ENCODE peak calls at places on chromosomes 12 and 14, in five cellular contexts. T is NCI-H2029 treated with DMSO at 0.1 percent for 48 hours, B is GM13977, Z is GM03348, Q is iris pigment epithelial cell. X is an unnamed sample.

GRCh38 chr12:119700078-119700477 is 32.1 kb downstream of the PRKAB1 start:
- DNase-seq in T (no peak), B (no peak), Z (peak; percentile 42), Q (no peak), X (no peak)

GRCh38 chr14:61477845-61478438 is 156.6 kb downstream of the PRKCH start:
- DNase-seq in T (peak; percentile 91), B (no peak), Z (no peak), Q (peak; percentile 77), X (no peak)

GRCh38 chr12:43836455-43836989 is 641 bp downstream of the TMEM117 start:
- DNase-seq in T (peak; percentile 3), B (no peak), Z (peak; percentile 27), Q (peak; percentile 33), X (no peak)

GRCh38 chr12:46942579-46942978 is 116.8 kb upstream of the SLC38A4 start:
- DNase-seq in T (no peak), B (no peak), Z (peak; percentile 58), Q (peak; percentile 46), X (no peak)

GRCh38 chr12:123289911-123290310 is 18.3 kb upstream of the CDK2AP1 start:
- DNase-seq in T (no peak), B (no peak), Z (no peak), Q (no peak), X (no peak)

GRCh38 chr14:81066672-81067071 is 111.3 kb downstream of the TSHR start:
- DNase-seq in T (no peak), B (no peak), Z (no peak), Q (no peak), X (no peak)

GRCh38 chr12:49288412-49288853 is 6.5 kb upstream of the PRPH start:
- DNase-seq in T (no peak), B (peak; percentile 87), Z (peak; percentile 82), Q (peak; percentile 44), X (peak; percentile 73)

GRCh38 chr14:77302926-77303325 is 17.8 kb downstream of the POMT2 start:
- DNase-seq in T (no peak), B (peak; percentile 35), Z (peak; percentile 36), Q (peak; percentile 79), X (no peak)

GRCh38 chr12:81759215-81759991 is at the start of gene PPFIA2:
- DNase-seq in T (no peak), B (no peak), Z (peak; percentile 24), Q (peak; percentile 20), X (no peak)

GRCh38 chr12:1859643-1860042 is 39.3 kb downstream of the LRTM2 start:
- DNase-seq in T (no peak), B (no peak), Z (no peak), Q (peak; percentile 62), X (no peak)

GRCh38 chr12:92624236-92624635 is 78.6 kb upstream of the PLEKHG7 start:
- DNase-seq in T (no peak), B (no peak), Z (peak; percentile 36), Q (peak; percentile 88), X (no peak)

GRCh38 chr12:27293463-27293862 is 39.2 kb upstream of the BMAL2 start:
- DNase-seq in T (no peak), B (no peak), Z (no peak), Q (peak; percentile 68), X (no peak)

GRCh38 chr12:26109343-26109841 is 15.4 kb downstream of the BHLHE41 start:
- DNase-seq in T (no peak), B (no peak), Z (no peak), Q (peak; percentile 77), X (no peak)

GRCh38 chr12:46367351-46368029 is 5.1 kb downstream of the SLC38A2 start:
- DNase-seq in T (no peak), B (no peak), Z (no peak), Q (no peak), X (no peak)

GRCh38 chr12:9784326-9784725 is 23.6 kb upstream of the CD69 start:
- DNase-seq in T (no peak), B (no peak), Z (no peak), Q (no peak), X (no peak)

GRCh38 chr12:124805876-124806668 is 57.6 kb downstream of the SCARB1 start:
- DNase-seq in T (no peak), B (no peak), Z (no peak), Q (no peak), X (no peak)

GRCh38 chr12:117433878-117434277 is 72.5 kb upstream of the NOS1 start:
- DNase-seq in T (no peak), B (no peak), Z (no peak), Q (no peak), X (no peak)

GRCh38 chr12:12908252-12908651 is 16.9 kb downstream of the GPRC5A start:
- DNase-seq in T (no peak), B (no peak), Z (no peak), Q (no peak), X (no peak)

GRCh38 chr14:100535287-100536131 is 51.7 kb downstream of the BEGAIN start:
- DNase-seq in T (no peak), B (peak; percentile 8), Z (no peak), Q (no peak), X (peak; percentile 4)

GRCh38 chr14:61474671-61475070 is 153.3 kb downstream of the PRKCH start:
- DNase-seq in T (no peak), B (no peak), Z (no peak), Q (peak; percentile 47), X (no peak)

GRCh38 chr14:76386922-76387782 is 11.2 kb downstream of the ESRRB start:
- DNase-seq in T (peak; percentile 6), B (peak; percentile 87), Z (peak; percentile 91), Q (peak; percentile 56), X (peak; percentile 89)

GRCh38 chr14:46018846-46019420 is 632.6 kb downstream of the RPL10L start:
- DNase-seq in T (no peak), B (no peak), Z (no peak), Q (no peak), X (no peak)

GRCh38 chr14:95463173-95463901 is 53.1 kb downstream of the SYNE3 start:
- DNase-seq in T (peak; percentile 67), B (no peak), Z (no peak), Q (no peak), X (no peak)

GRCh38 chr12:86600664-86601231 is 344.6 kb upstream of the MGAT4C start:
- DNase-seq in T (no peak), B (no peak), Z (no peak), Q (no peak), X (no peak)

GRCh38 chr12:112241176-112241575 is 115.8 kb downstream of the TRAFD1 start:
- DNase-seq in T (no peak), B (no peak), Z (no peak), Q (no peak), X (no peak)

GRCh38 chr14:58367296-58367695 is 28.4 kb upstream of the TOMM20L start:
- DNase-seq in T (no peak), B (no peak), Z (no peak), Q (peak; percentile 6), X (no peak)

GRCh38 chr14:68589447-68590232 is 203.2 kb downstream of the ZFP36L1 start:
- DNase-seq in T (no peak), B (no peak), Z (peak; percentile 84), Q (peak; percentile 55), X (no peak)

GRCh38 chr14:67311868-67312267 is 47.7 kb downstream of the ATP6V1D start:
- DNase-seq in T (no peak), B (no peak), Z (no peak), Q (no peak), X (no peak)

GRCh38 chr12:9760699-9761406 is at the start of gene CD69:
- DNase-seq in T (no peak), B (peak; percentile 29), Z (no peak), Q (peak; percentile 18), X (no peak)

GRCh38 chr12:40382217-40382616 is 157.4 kb downstream of the LRRK2 start:
- DNase-seq in T (no peak), B (no peak), Z (no peak), Q (no peak), X (no peak)

GRCh38 chr14:81562818-81563217 is 29.2 kb upstream of the SEL1L start:
- DNase-seq in T (no peak), B (no peak), Z (peak; percentile 35), Q (no peak), X (no peak)

GRCh38 chr12:113149361-113150150 is at the start of gene CFAP73:
- DNase-seq in T (no peak), B (no peak), Z (peak; percentile 90), Q (peak; percentile 84), X (no peak)

GRCh38 chr12:15631007-15631715 is 158.0 kb downstream of the EPS8 start:
- DNase-seq in T (no peak), B (no peak), Z (no peak), Q (no peak), X (no peak)

GRCh38 chr12:114439833-114440449 is 34.0 kb upstream of the TBX5 start:
- DNase-seq in T (no peak), B (no peak), Z (no peak), Q (no peak), X (no peak)

GRCh38 chr12:122023339-122024131 is 1.9 kb downstream of the BCL7A start:
- DNase-seq in T (peak; percentile 28), B (peak; percentile 83), Z (peak; percentile 92), Q (peak; percentile 62), X (no peak)

GRCh38 chr12:130116791-130117190 is 45.5 kb upstream of the FZD10 start:
- DNase-seq in T (no peak), B (no peak), Z (no peak), Q (no peak), X (no peak)

GRCh38 chr12:2540535-2540941 is 254.2 kb upstream of the FKBP4 start:
- DNase-seq in T (no peak), B (no peak), Z (no peak), Q (no peak), X (no peak)

GRCh38 chr12:3641428-3641883 is 111.5 kb downstream of the CRACR2A start:
- DNase-seq in T (no peak), B (no peak), Z (peak; percentile 85), Q (peak; percentile 81), X (no peak)